ENCODE peak calls at places on chromosomes 16 and 17, in seven cellular contexts. V is AG08396, B is RWPE1, Z is A549, E is OCI-LY7, G is AG20443, M is heart right ventricle. Q is an unnamed sample.

GRCh38 chr17:45221081-45221996 is at the start of gene FMNL1:
- DNase-seq in V (peak), B (no peak), Z (no peak), E (peak), G (peak), M (peak), Q (peak)

GRCh38 chr16:66904428-66904845 is 14.2 kb downstream of the CDH16 start:
- DNase-seq in V (no peak), B (no peak), Z (no peak), E (no peak), G (no peak), M (no peak), Q (no peak)

GRCh38 chr17:36133629-36134259 is 30.1 kb downstream of the CCL4 start:
- DNase-seq in V (no peak), B (no peak), Z (peak), E (no peak), G (no peak), M (no peak), Q (no peak)

GRCh38 chr17:9468532-9468931 is 107.1 kb downstream of the STX8 start:
- DNase-seq in V (no peak), B (no peak), Z (no peak), E (no peak), G (no peak), M (no peak), Q (no peak)

GRCh38 chr16:86033016-86033474 is 134.1 kb downstream of the IRF8 start:
- DNase-seq in V (peak), B (no peak), Z (no peak), E (no peak), G (no peak), M (no peak), Q (no peak)

GRCh38 chr17:40818343-40818732 is 4.1 kb downstream of the KRT10 start:
- DNase-seq in V (no peak), B (no peak), Z (no peak), E (no peak), G (no peak), M (no peak), Q (no peak)

GRCh38 chr17:80779961-80780380 is 211.7 kb upstream of the CHMP6 start:
- DNase-seq in V (no peak), B (no peak), Z (no peak), E (no peak), G (peak), M (no peak), Q (no peak)

GRCh38 chr16:75323198-75323597 is 71.8 kb upstream of the BCAR1 start:
- DNase-seq in V (no peak), B (no peak), Z (no peak), E (no peak), G (no peak), M (no peak), Q (no peak)

GRCh38 chr17:65356524-65356923 is 204.9 kb downstream of the AXIN2 start:
- DNase-seq in V (no peak), B (no peak), Z (no peak), E (no peak), G (no peak), M (no peak), Q (no peak)

GRCh38 chr16:57999366-57999970 is 1.0 kb downstream of the ZNF319 start:
- DNase-seq in V (peak), B (no peak), Z (peak), E (peak), G (peak), M (no peak), Q (peak)

GRCh38 chr17:37358098-37358829 is 17.5 kb upstream of the C17orf78 start:
- DNase-seq in V (peak), B (peak), Z (peak), E (peak), G (peak), M (peak), Q (no peak)

GRCh38 chr16:85963746-85964370 is 64.9 kb downstream of the IRF8 start:
- DNase-seq in V (no peak), B (no peak), Z (no peak), E (no peak), G (no peak), M (peak), Q (no peak)

GRCh38 chr17:79929257-79930076 is 90.2 kb upstream of the CBX4 start:
- DNase-seq in V (no peak), B (no peak), Z (no peak), E (no peak), G (no peak), M (no peak), Q (no peak)

GRCh38 chr17:78343099-78343432 is 16.8 kb downstream of the SOCS3 start:
- DNase-seq in V (peak), B (peak), Z (no peak), E (no peak), G (peak), M (peak), Q (peak)

GRCh38 chr17:83202002-83203000 is 122.9 kb downstream of the METRNL start:
- DNase-seq in V (no peak), B (no peak), Z (no peak), E (no peak), G (no peak), M (no peak), Q (peak)

GRCh38 chr16:6047325-6047724 is 949.7 kb upstream of the EEF2KMT start:
- DNase-seq in V (no peak), B (no peak), Z (no peak), E (no peak), G (no peak), M (no peak), Q (no peak)

GRCh38 chr16:88533381-88533831 is 36.8 kb upstream of the ZC3H18 start:
- DNase-seq in V (peak), B (peak), Z (no peak), E (no peak), G (peak), M (no peak), Q (no peak)

GRCh38 chr17:77131919-77132318 is 8.8 kb upstream of the SEC14L1 start:
- DNase-seq in V (no peak), B (peak), Z (no peak), E (no peak), G (no peak), M (no peak), Q (no peak)

GRCh38 chr17:79625706-79626105 is 14.9 kb upstream of the RBFOX3 start:
- DNase-seq in V (no peak), B (no peak), Z (no peak), E (no peak), G (no peak), M (no peak), Q (peak)

GRCh38 chr17:21213005-21213404 is 956 bp downstream of the TMEM11 start:
- DNase-seq in V (no peak), B (no peak), Z (no peak), E (no peak), G (no peak), M (no peak), Q (no peak)

GRCh38 chr16:82440336-82440735 is 186.4 kb upstream of the CDH13 start:
- DNase-seq in V (no peak), B (no peak), Z (no peak), E (no peak), G (no peak), M (no peak), Q (no peak)

GRCh38 chr17:80822700-80823410 is 168.8 kb upstream of the CHMP6 start:
- DNase-seq in V (no peak), B (no peak), Z (no peak), E (no peak), G (no peak), M (no peak), Q (peak)

GRCh38 chr17:78428842-78429617 is 50.6 kb downstream of the PGS1 start:
- DNase-seq in V (no peak), B (no peak), Z (no peak), E (no peak), G (no peak), M (no peak), Q (no peak)

GRCh38 chr16:73171380-73171779 is 123.5 kb upstream of the ZFHX3 start:
- DNase-seq in V (no peak), B (peak), Z (no peak), E (no peak), G (no peak), M (no peak), Q (no peak)

GRCh38 chr17:46877466-46877865 is 26.1 kb downstream of the WNT9B start:
- DNase-seq in V (no peak), B (no peak), Z (no peak), E (peak), G (no peak), M (peak), Q (no peak)

GRCh38 chr16:55700961-55701360 is 45.2 kb downstream of the SLC6A2 start:
- DNase-seq in V (no peak), B (no peak), Z (peak), E (no peak), G (no peak), M (no peak), Q (no peak)

GRCh38 chr16:29988346-29989075 is 6.9 kb downstream of the HIRIP3 start:
- DNase-seq in V (no peak), B (no peak), Z (no peak), E (no peak), G (no peak), M (no peak), Q (no peak)

GRCh38 chr17:35519442-35519841 is 18.0 kb downstream of the SLFN12L start:
- DNase-seq in V (no peak), B (peak), Z (no peak), E (no peak), G (no peak), M (no peak), Q (no peak)

GRCh38 chr17:32551186-32551955 is 64.6 kb downstream of the CDK5R1 start:
- DNase-seq in V (peak), B (peak), Z (no peak), E (no peak), G (peak), M (no peak), Q (no peak)

GRCh38 chr17:29838961-29839360 is 91.1 kb downstream of the SSH2 start:
- DNase-seq in V (peak), B (no peak), Z (peak), E (no peak), G (no peak), M (peak), Q (no peak)

GRCh38 chr17:1997146-1997586 is 28.0 kb downstream of the RTN4RL1 start:
- DNase-seq in V (no peak), B (no peak), Z (peak), E (no peak), G (no peak), M (no peak), Q (no peak)

GRCh38 chr17:83002118-83002805 is 77.1 kb upstream of the METRNL start:
- DNase-seq in V (no peak), B (no peak), Z (no peak), E (no peak), G (no peak), M (no peak), Q (no peak)

GRCh38 chr17:82116246-82116645 is 18.2 kb upstream of the FASN start:
- DNase-seq in V (no peak), B (no peak), Z (no peak), E (no peak), G (no peak), M (no peak), Q (no peak)

GRCh38 chr17:73249700-73250099 is 12.0 kb downstream of the CPSF4L start:
- DNase-seq in V (no peak), B (no peak), Z (no peak), E (no peak), G (no peak), M (no peak), Q (no peak)

GRCh38 chr16:29899516-29900101 is at the start of gene SEZ6L2:
- DNase-seq in V (peak), B (peak), Z (peak), E (no peak), G (peak), M (peak), Q (peak)

GRCh38 chr17:37848690-37849616 is 75.3 kb upstream of the TBC1D3K start:
- DNase-seq in V (peak), B (peak), Z (peak), E (no peak), G (peak), M (no peak), Q (peak)

GRCh38 chr17:73307130-73307529 is 4.7 kb downstream of the CDC42EP4 start:
- DNase-seq in V (no peak), B (no peak), Z (no peak), E (no peak), G (no peak), M (peak), Q (no peak)

GRCh38 chr16:69302301-69302700 is 8.8 kb upstream of the VPS4A start:
- DNase-seq in V (no peak), B (no peak), Z (no peak), E (no peak), G (no peak), M (no peak), Q (no peak)

GRCh38 chr16:8047711-8048110 is 542.6 kb downstream of the TMEM114 start:
- DNase-seq in V (no peak), B (no peak), Z (no peak), E (no peak), G (no peak), M (no peak), Q (no peak)

Q was measured in natural killer cell treated with Interleukin-12 subunit alpha and Interleukin-12 subunit beta and Interleukin-15 and Interleukin-18, amount 100 ng/mL, for 72 hours.